ENCODE peak calls at places on chromosomes 12 and 14, in four cellular contexts. J is bronchial epithelial cell, Q is RWPE1, M is cardiac fibroblast. K is an unnamed sample.

GRCh38 chr14:33026850-33027420 is 88.3 kb downstream of the NPAS3 start:
- DNase-seq in J (no peak), Q (no peak), M (peak; percentile 4), K (no peak)

GRCh38 chr12:34350092-34351041 is 328.1 kb downstream of the ALG10 start:
- DNase-seq in J (no peak), Q (no peak), M (no peak), K (no peak)

GRCh38 chr12:127548123-127548553 is 718.8 kb upstream of the TMEM132C start:
- DNase-seq in J (no peak), Q (peak; percentile 5), M (peak; percentile 47), K (no peak)

GRCh38 chr14:29442720-29443119 is 484.9 kb downstream of the PRKD1 start:
- DNase-seq in J (peak; percentile 91), Q (peak; percentile 26), M (peak; percentile 82), K (no peak)

GRCh38 chr14:92990456-92991430 is 67.8 kb downstream of the CHGA start:
- DNase-seq in M (no peak), J (no peak), Q (no peak), K (peak; percentile 59)

GRCh38 chr14:99599440-99599839 is 4.6 kb downstream of the CCDC85C start:
- DNase-seq in J (no peak), M (no peak), Q (no peak), K (no peak)

GRCh38 chr12:10965511-10965910 is 21.2 kb downstream of the TAS2R50 start:
- DNase-seq in M (no peak), J (no peak), Q (no peak), K (no peak)

GRCh38 chr12:111347891-111348644 is 20.8 kb downstream of the PHETA1 start:
- DNase-seq in J (no peak), M (no peak), Q (no peak), K (no peak)

GRCh38 chr12:72346331-72346944 is 74.3 kb downstream of the TRHDE start:
- DNase-seq in Q (peak; percentile 7), J (peak; percentile 67), M (peak; percentile 76), K (no peak)

GRCh38 chr14:101252443-101253214 is 308.7 kb upstream of the DIO3 start:
- DNase-seq in J (no peak), Q (no peak), M (no peak), K (no peak)

GRCh38 chr12:104750061-104750460 is 208.0 kb downstream of the SLC41A2 start:
- DNase-seq in Q (peak; percentile 11), M (peak; percentile 50), J (peak; percentile 51), K (no peak)

GRCh38 chr14:59507063-59507751 is 22.9 kb downstream of the JKAMP start:
- DNase-seq in J (peak; percentile 63), M (peak; percentile 68), Q (peak; percentile 41), K (no peak)

GRCh38 chr12:51023625-51024395 is 2.4 kb downstream of the SLC11A2 start:
- DNase-seq in J (no peak), Q (no peak), M (peak; percentile 16), K (no peak)

GRCh38 chr14:77681196-77682157 is 26.3 kb downstream of the ALKBH1 start:
- DNase-seq in M (peak; percentile 48), J (no peak), Q (no peak), K (no peak)

GRCh38 chr12:51788876-51789275 is 59.6 kb downstream of the FIGNL2 start:
- DNase-seq in Q (peak; percentile 37), J (peak; percentile 59), M (peak; percentile 71), K (no peak)

GRCh38 chr14:39025810-39026627 is 77.0 kb downstream of the SEC23A start:
- DNase-seq in J (no peak), Q (no peak), M (peak; percentile 57), K (no peak)

DNA sequence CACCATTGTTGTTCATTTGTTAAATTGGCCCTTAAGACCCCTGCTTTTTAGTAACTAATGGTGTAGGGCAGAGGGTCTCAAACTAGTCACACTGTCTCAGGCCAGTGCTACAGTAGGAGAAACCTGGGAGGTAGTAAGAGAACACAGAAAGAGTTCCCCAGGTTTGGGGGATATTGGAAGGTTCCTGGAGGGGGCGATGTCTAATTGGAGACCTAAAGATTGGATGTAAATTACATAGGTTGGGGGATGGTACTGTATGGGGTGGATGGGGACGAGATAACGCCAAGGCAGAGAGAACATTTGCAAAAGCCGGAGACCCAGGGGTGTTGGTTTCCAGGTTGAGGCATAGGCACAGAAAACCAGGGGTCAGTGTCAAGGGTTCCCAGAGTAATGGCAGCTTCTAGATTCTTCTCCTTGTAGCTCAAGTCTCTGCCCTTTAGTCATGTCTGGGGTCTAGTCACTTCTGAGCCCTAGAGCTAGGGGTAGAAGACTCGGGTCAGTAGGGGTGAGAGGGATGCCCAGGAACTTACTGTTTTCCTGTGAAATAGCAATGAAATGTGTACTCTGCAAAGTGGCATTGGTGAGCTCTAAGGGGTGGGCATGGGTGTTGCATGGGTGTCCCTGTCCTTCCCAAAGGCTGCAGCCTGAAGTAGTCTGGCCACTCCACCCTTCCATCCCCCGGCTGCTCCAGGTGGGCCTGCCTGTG is 21.8 kb downstream of the PLEKHG3 start:
- DNase-seq in J (no peak), M (no peak), Q (no peak), K (no peak)
- TF ChIP-seq CTCF in J (no peak), M (no peak), Q (no peak), K (no peak)

DNA sequence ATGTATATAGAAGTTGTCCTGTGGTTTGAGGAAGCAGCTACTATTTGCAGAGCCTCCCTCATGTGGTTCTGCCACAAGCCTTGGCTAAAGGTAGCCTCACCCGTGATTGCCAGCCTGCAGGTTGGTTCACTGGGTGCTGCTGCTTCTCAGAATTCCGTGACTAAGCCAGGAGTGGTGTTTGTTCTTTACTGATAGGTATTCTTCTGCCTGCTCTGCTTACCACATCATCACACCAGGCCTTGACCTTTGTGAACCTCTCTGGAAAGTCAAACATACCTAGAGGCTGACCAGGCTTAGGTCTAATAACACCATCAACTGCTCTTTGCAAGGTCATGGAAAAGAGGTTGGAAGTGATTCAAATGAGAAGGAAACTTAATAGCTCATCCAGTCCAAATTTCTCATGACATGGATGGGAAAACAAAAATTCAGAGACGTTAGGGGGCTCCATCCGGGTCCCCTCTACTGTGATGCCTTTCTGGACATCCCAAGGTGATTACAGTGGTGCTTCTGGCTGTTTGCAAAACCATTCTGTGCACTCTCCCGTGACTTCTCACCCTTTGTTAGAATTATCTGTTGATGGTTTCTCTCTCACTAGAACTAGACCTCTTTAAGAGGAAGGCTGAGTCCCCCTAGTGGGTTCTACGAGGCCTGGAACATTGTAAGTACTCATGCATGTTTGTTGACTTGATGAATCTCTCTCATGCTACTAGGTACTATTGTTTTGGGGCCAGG is 8.5 kb upstream of the SOCS2 start:
- DNase-seq in M (peak; percentile 44), J (peak; percentile 73), Q (peak; percentile 55), K (no peak)
- TF ChIP-seq CTCF in M (peak; percentile 37), J (peak; percentile 4), Q (no peak), K (peak; percentile 68)

GRCh38 chr12:108078428-108078827 is 50.7 kb upstream of the WSCD2 start:
- DNase-seq in Q (no peak), J (no peak), M (no peak), K (no peak)
- TF ChIP-seq CTCF in Q (no peak), J (no peak), M (no peak), K (no peak)

GRCh38 chr12:42794811-42795210 is 205.3 kb upstream of the PRICKLE1 start:
- DNase-seq in J (peak; percentile 14), Q (no peak), M (peak; percentile 49), K (no peak)

GRCh38 chr12:42802688-42803279 is 213.2 kb upstream of the PRICKLE1 start:
- DNase-seq in M (peak; percentile 28), Q (no peak), J (no peak), K (no peak)

GRCh38 chr12:42801271-42801670 is 211.7 kb upstream of the PRICKLE1 start:
- DNase-seq in Q (no peak), M (no peak), J (no peak), K (no peak)

DNA sequence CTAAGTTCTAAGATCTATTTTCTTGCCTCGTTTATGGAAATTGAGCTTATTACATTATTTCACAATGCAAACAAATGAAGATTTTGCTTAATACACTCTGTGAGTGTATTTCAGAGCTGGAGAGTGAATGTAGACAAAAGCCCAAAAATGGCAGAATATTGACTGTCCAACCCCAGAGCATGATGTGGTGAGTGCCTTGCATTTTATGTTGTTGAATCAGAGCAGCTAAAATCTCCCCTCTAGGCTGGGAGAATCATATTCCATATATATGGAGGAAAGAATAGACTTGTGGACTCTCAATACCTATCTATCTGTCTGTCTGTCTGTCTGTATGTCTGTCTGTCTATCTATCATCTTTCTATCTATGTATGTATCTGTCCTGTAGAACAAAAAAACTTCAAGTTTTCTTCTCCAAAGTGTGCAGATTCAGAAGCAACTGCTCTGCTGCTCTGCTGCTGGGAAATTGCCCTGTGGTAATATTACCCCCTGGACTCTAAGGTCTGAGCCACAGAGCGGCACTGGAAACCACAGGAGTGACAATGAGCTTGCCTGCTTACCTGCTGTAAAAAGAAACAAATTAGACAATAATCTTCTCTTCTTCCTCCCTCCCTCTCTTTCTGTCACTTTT is 209.4 kb upstream of the PRICKLE1 start:
- DNase-seq in M (peak; percentile 62), Q (no peak), J (no peak), K (no peak)
- TF ChIP-seq CTCF in M (no peak), Q (no peak), J (no peak), K (no peak)

GRCh38 chr12:8581098-8581784 is 31.4 kb downstream of the AICDA start:
- DNase-seq in J (no peak), Q (no peak), M (no peak), K (no peak)

GRCh38 chr12:8572507-8572906 is 31.8 kb upstream of the CLEC4E start:
- DNase-seq in M (peak; percentile 14), Q (no peak), J (peak; percentile 20), K (no peak)

GRCh38 chr12:8577879-8578278 is 34.8 kb downstream of the AICDA start:
- DNase-seq in Q (no peak), J (no peak), M (no peak), K (no peak)
- TF ChIP-seq CTCF in Q (no peak), J (no peak), M (no peak), K (no peak)

K was measured in chondrocyte.